ENCODE peak calls at places on chromosomes 5 and 9, in seven cellular contexts. E is stimulated activated naive B cell treated with anti-CD40 and anti-IgM and Interleukin-4, amounts not matched to agents 10 μg/mL and 1 μg/mL and 100 μg/mL, for 72 hours; B is anterior cingulate cortex; V is fibroblast of mammary gland; K is NCI-H774; Z is mucosa of gallbladder; Q is left ventricle myocardium inferior. S is an unnamed sample.

GRCh38 chr5:21739096-21739495 is 1114.0 kb downstream of the CDH12 start:
- DNase-seq in K (no peak), E (no peak), V (no peak), Z (no peak), B (no peak), Q (no peak), S (no peak)

GRCh38 chr5:1547655-1548054 is 23.9 kb upstream of the LPCAT1 start:
- DNase-seq in V (no peak), K (no peak), Z (no peak), Q (no peak), B (no peak), E (no peak), S (no peak)

GRCh38 chr9:126157409-126157808 is 169.2 kb upstream of the MVB12B start:
- DNase-seq in K (no peak), E (no peak), Q (no peak), V (no peak), B (no peak), Z (no peak), S (no peak)

GRCh38 chr9:36078047-36078446 is 41.3 kb downstream of the RECK start:
- DNase-seq in E (no peak), K (no peak), Z (no peak), Q (no peak), V (no peak), B (no peak), S (no peak)

GRCh38 chr5:107199756-107200155 is 471.0 kb downstream of the EFNA5 start:
- DNase-seq in E (no peak), Z (no peak), K (no peak), B (no peak), Q (no peak), V (no peak), S (no peak)

GRCh38 chr5:142803428-142804111 is 33.4 kb downstream of the ARHGAP26 start:
- DNase-seq in Q (no peak), V (peak), B (no peak), E (no peak), Z (peak), K (no peak), S (no peak)

GRCh38 chr5:179788193-179788854 is 5.5 kb upstream of the LTC4S start:
- DNase-seq in Z (no peak), V (no peak), Q (no peak), E (no peak), B (no peak), K (no peak), S (no peak)

GRCh38 chr9:137162505-137163100 is 7.2 kb downstream of the LRRC26 start:
- DNase-seq in K (no peak), Z (no peak), B (no peak), Q (no peak), V (no peak), E (no peak), S (no peak)

GRCh38 chr9:138037140-138037539 is 159.6 kb downstream of the CACNA1B start:
- DNase-seq in Z (no peak), K (no peak), V (no peak), E (no peak), B (no peak), Q (no peak), S (no peak)

GRCh38 chr5:38666668-38667498 is 110.4 kb upstream of the LIFR start:
- DNase-seq in Z (peak), K (no peak), V (peak), Q (peak), E (no peak), B (no peak), S (no peak)

GRCh38 chr5:129046151-129046550 is 48.4 kb upstream of the ISOC1 start:
- DNase-seq in E (no peak), V (peak), K (no peak), Z (no peak), Q (no peak), B (no peak), S (no peak)

GRCh38 chr5:122350496-122350895 is 38.5 kb downstream of the SNCAIP start:
- DNase-seq in K (no peak), V (peak), Q (no peak), Z (no peak), E (no peak), B (no peak), S (no peak)

GRCh38 chr5:95962785-95963184 is 1.1 kb upstream of the ELL2 start:
- DNase-seq in K (no peak), Q (no peak), V (no peak), B (no peak), Z (no peak), E (no peak), S (no peak)

GRCh38 chr5:9207820-9208418 is 338.0 kb downstream of the SEMA5A start:
- DNase-seq in E (no peak), B (no peak), Z (no peak), Q (no peak), V (peak), K (peak), S (peak)

GRCh38 chr5:88707216-88707965 is 175.6 kb downstream of the MEF2C start:
- DNase-seq in Q (no peak), K (no peak), B (no peak), V (no peak), Z (no peak), E (no peak), S (no peak)

GRCh38 chr5:158485604-158486081 is 614.1 kb downstream of the EBF1 start:
- DNase-seq in Z (no peak), K (no peak), V (peak), Q (peak), E (no peak), B (no peak), S (no peak)